ENCODE peak calls at places on chromosomes 1 and 21, in seven cellular contexts. B is GM13977; P is activated CD4-positive, CD25-positive, alpha-beta regulatory T cell treated with anti-CD3 and anti-CD28 coated beads, Interleukin-2, amount 50 U/mL, for 72 hours; T is WTC11; G is DMS153; F is HepG2; V is mucosa of descending colon. N is an unnamed sample.

GRCh38 chr1:236009857-236010256 is 55.0 kb downstream of the NID1 start:
- DNase-seq in V (no peak), B (no peak), T (no peak), G (no peak), P (no peak), F (no peak), N (no peak)

GRCh38 chr1:40162791-40163441 is 1.7 kb downstream of the RLF start:
- DNase-seq in F (no peak), G (no peak), B (peak; percentile 16), V (no peak), P (no peak), T (no peak), N (no peak)

GRCh38 chr1:8745749-8746390 is 71.6 kb downstream of the RERE start:
- DNase-seq in P (no peak), T (no peak), V (no peak), B (no peak), G (no peak), F (peak; percentile 73), N (no peak)

GRCh38 chr1:244839656-244840055 is 4.2 kb downstream of the COX20 start:
- DNase-seq in T (no peak), G (no peak), B (no peak), P (no peak), F (no peak), V (no peak), N (no peak)

GRCh38 chr1:245156736-245157505 is 2.1 kb downstream of the KIF26B start:
- DNase-seq in P (no peak), V (no peak), F (peak; percentile 65), G (peak; percentile 83), B (peak; percentile 35), T (peak; percentile 46), N (no peak)

GRCh38 chr1:12113433-12114339 is 50.6 kb downstream of the TNFRSF8 start:
- DNase-seq in G (no peak), B (no peak), F (no peak), P (no peak), T (no peak), V (peak; percentile 2), N (no peak)

GRCh38 chr1:87151500-87152421 is 176.9 kb upstream of the LMO4 start:
- DNase-seq in F (no peak), P (no peak), T (peak; percentile 83), B (peak; percentile 75), G (peak; percentile 59), V (peak; percentile 70), N (peak; percentile 67)

GRCh38 chr1:33241866-33242265 is 14.4 kb upstream of the ZNF362 start:
- DNase-seq in P (no peak), F (no peak), V (no peak), G (no peak), B (no peak), T (no peak), N (no peak)

GRCh38 chr1:211741799-211742198 is 66.4 kb upstream of the NEK2 start:
- DNase-seq in F (no peak), V (no peak), T (no peak), B (no peak), P (no peak), G (no peak), N (no peak)

GRCh38 chr1:85495556-85495955 is 30.6 kb upstream of the DDAH1 start:
- DNase-seq in T (no peak), B (no peak), F (no peak), P (no peak), V (no peak), G (no peak), N (no peak)

GRCh38 chr21:34198232-34199120 is 125.1 kb downstream of the MRPS6 start:
- DNase-seq in V (no peak), F (no peak), G (no peak), P (no peak), B (no peak), T (no peak), N (peak; percentile 71)

GRCh38 chr1:145977486-145978476 is 13.3 kb downstream of the POLR3GL start:
- DNase-seq in F (peak; percentile 78), G (peak; percentile 89), T (peak; percentile 59), V (no peak), B (peak; percentile 87), P (peak; percentile 66), N (peak; percentile 77)

GRCh38 chr1:117366982-117367768 is at the start of gene MAN1A2:
- DNase-seq in P (peak; percentile 79), B (peak; percentile 85), F (peak; percentile 65), G (peak; percentile 60), T (peak; percentile 75), V (peak; percentile 95), N (peak; percentile 90)

GRCh38 chr1:27003745-27004470 is 8.7 kb downstream of the TENT5B start:
- DNase-seq in P (no peak), F (peak; percentile 85), T (no peak), G (no peak), V (no peak), B (no peak), N (no peak)

GRCh38 chr1:107652976-107653375 is 312.0 kb downstream of the VAV3 start:
- DNase-seq in T (no peak), G (no peak), B (no peak), F (no peak), P (no peak), V (no peak), N (no peak)

GRCh38 chr1:50308883-50309282 is 114.4 kb downstream of the DMRTA2 start:
- DNase-seq in F (peak; percentile 26), P (no peak), V (no peak), T (peak; percentile 79), G (no peak), B (no peak), N (no peak)

GRCh38 chr1:181743878-181744312 is 260.6 kb downstream of the CACNA1E start:
- DNase-seq in G (peak; percentile 31), B (no peak), V (no peak), F (no peak), T (no peak), P (no peak), N (no peak)

GRCh38 chr1:6969106-6969505 is 183.9 kb downstream of the CAMTA1 start:
- DNase-seq in P (no peak), B (no peak), T (no peak), G (no peak), F (no peak), V (no peak), N (no peak)

GRCh38 chr1:211752951-211753486 is 77.5 kb downstream of the LPGAT1 start:
- DNase-seq in V (no peak), G (no peak), T (no peak), F (no peak), P (no peak), B (no peak), N (no peak)

GRCh38 chr1:224433041-224433670 is 1.4 kb downstream of the WDR26 start:
- DNase-seq in P (no peak), T (no peak), V (peak; percentile 58), G (no peak), B (no peak), F (no peak), N (no peak)

GRCh38 chr1:94656982-94657381 is 115.4 kb upstream of the F3 start:
- DNase-seq in P (no peak), T (no peak), B (no peak), G (no peak), V (no peak), F (no peak), N (no peak)

GRCh38 chr1:22801753-22802152 is 91.1 kb downstream of the EPHB2 start:
- DNase-seq in P (no peak), F (no peak), B (no peak), V (no peak), G (no peak), T (peak; percentile 53), N (no peak)

GRCh38 chr1:64873576-64873975 is 92.8 kb downstream of the JAK1 start:
- DNase-seq in G (no peak), B (no peak), V (no peak), T (no peak), P (no peak), F (no peak), N (no peak)

GRCh38 chr1:203629509-203630082 is 3.0 kb downstream of the ATP2B4 start:
- DNase-seq in B (no peak), V (peak; percentile 83), F (no peak), T (peak; percentile 71), P (peak; percentile 62), G (peak; percentile 22), N (peak; percentile 81)

GRCh38 chr1:153945131-153945794 is 1.3 kb downstream of the DENND4B start:
- DNase-seq in V (peak; percentile 86), B (peak; percentile 81), P (peak; percentile 62), G (no peak), T (no peak), F (no peak), N (peak; percentile 90)

GRCh38 chr1:78440381-78440793 is 50.4 kb upstream of the PTGFR start:
- DNase-seq in V (no peak), F (no peak), T (no peak), P (no peak), G (no peak), B (no peak), N (no peak)

GRCh38 chr1:5847013-5847654 is 145.1 kb downstream of the NPHP4 start:
- DNase-seq in T (peak; percentile 68), G (no peak), B (peak; percentile 66), V (peak; percentile 16), F (no peak), P (no peak), N (no peak)

GRCh38 chr1:55399385-55399784 is 184.2 kb upstream of the USP24 start:
- DNase-seq in T (no peak), G (no peak), B (no peak), F (no peak), P (no peak), V (no peak), N (no peak)

GRCh38 chr1:222627232-222627631 is 9.3 kb downstream of the MIA3 start:
- DNase-seq in B (no peak), T (no peak), F (no peak), P (no peak), G (no peak), V (no peak), N (no peak)

GRCh38 chr1:36603461-36603860 is 120.7 kb upstream of the CSF3R start:
- DNase-seq in V (no peak), G (no peak), F (no peak), P (no peak), B (no peak), T (no peak), N (no peak)

GRCh38 chr1:181126871-181127587 is 38.5 kb downstream of the IER5 start:
- DNase-seq in P (no peak), B (no peak), F (peak; percentile 36), G (peak; percentile 93), T (no peak), V (no peak), N (no peak)

GRCh38 chr1:68600049-68600661 is 103.3 kb upstream of the DEPDC1 start:
- DNase-seq in T (peak; percentile 35), V (no peak), G (no peak), F (peak; percentile 3), P (no peak), B (peak; percentile 8), N (no peak)

GRCh38 chr1:70979313-70979712 is 68.3 kb downstream of the PTGER3 start:
- DNase-seq in B (no peak), P (no peak), V (no peak), G (no peak), T (no peak), F (no peak), N (no peak)